ENCODE peak calls at places on chromosome 9, in nine cellular contexts. C is heart left ventricle, N is right lobe of liver, E is OCI-LY7, D is body of pancreas, W is GM10248, V is cardiac muscle cell, X is cardiac fibroblast, F is kidney epithelial cell. B is an unnamed sample.

GRCh38 chr9:90801175-90801506 is 478 bp upstream of the SYK start:
- DNase-seq in F (no peak), X (no peak), C (no peak), D (no peak), E (peak), V (no peak), W (no peak), N (no peak), B (no peak)

GRCh38 chr9:117768740-117769400 is 64.7 kb downstream of the TLR4 start:
- DNase-seq in E (no peak), V (no peak), N (no peak), F (no peak), X (no peak), W (no peak), C (no peak), D (no peak), B (no peak)

GRCh38 chr9:74771262-74771585 is 116.5 kb downstream of the TRPM6 start:
- DNase-seq in C (no peak), E (no peak), F (no peak), N (no peak), D (no peak), W (no peak), X (no peak), V (no peak), B (no peak)

GRCh38 chr9:132235894-132236661 is 74.2 kb downstream of the NTNG2 start:
- DNase-seq in X (peak), D (peak), F (no peak), V (peak), W (peak), C (peak), E (peak), N (peak), B (peak)

GRCh38 chr9:70131296-70131695 is 87.6 kb downstream of the MAMDC2 start:
- DNase-seq in X (no peak), E (no peak), V (no peak), F (no peak), C (no peak), N (no peak), W (no peak), D (no peak), B (no peak)

GRCh38 chr9:76717611-76718010 is 46.6 kb upstream of the PCA3 start:
- DNase-seq in N (no peak), F (no peak), X (peak), C (no peak), E (no peak), V (no peak), D (no peak), W (no peak), B (no peak)

GRCh38 chr9:82996931-82997330 is 66.0 kb downstream of the RASEF start:
- DNase-seq in V (no peak), N (no peak), D (no peak), C (no peak), W (no peak), F (no peak), E (no peak), X (no peak), B (no peak)

GRCh38 chr9:2337602-2338001 is 284.0 kb upstream of the VLDLR start:
- DNase-seq in D (no peak), N (no peak), C (peak), E (no peak), F (no peak), W (no peak), V (no peak), X (no peak), B (no peak)

GRCh38 chr9:20940447-20941176 is 90.8 kb downstream of the HACD4 start:
- DNase-seq in W (no peak), N (no peak), C (no peak), E (no peak), V (no peak), F (no peak), X (peak), D (no peak), B (no peak)

GRCh38 chr9:81417299-81417675 is 272.1 kb downstream of the TLE1 start:
- DNase-seq in V (no peak), N (no peak), C (no peak), W (no peak), D (no peak), E (no peak), X (no peak), F (no peak), B (no peak)

GRCh38 chr9:5278486-5278885 is 26.0 kb downstream of the RLN2 start:
- DNase-seq in E (peak), W (peak), F (no peak), D (no peak), N (no peak), C (no peak), X (no peak), V (no peak), B (no peak)

GRCh38 chr9:94056442-94056974 is 27.8 kb upstream of the PTPDC1 start:
- DNase-seq in N (no peak), D (peak), W (no peak), C (no peak), V (no peak), X (peak), E (no peak), F (no peak), B (no peak)

GRCh38 chr9:126114409-126114760 is 212.2 kb upstream of the MVB12B start:
- DNase-seq in V (no peak), X (no peak), W (no peak), E (no peak), N (no peak), F (no peak), D (no peak), C (no peak), B (no peak)

GRCh38 chr9:109963079-109963478 is 183.1 kb downstream of the PALM2AKAP2 start:
- DNase-seq in N (no peak), E (peak), V (no peak), F (no peak), C (no peak), W (no peak), X (no peak), D (no peak), B (no peak)

GRCh38 chr9:101326501-101326900 is 58.3 kb downstream of the BAAT start:
- DNase-seq in V (no peak), F (no peak), X (no peak), N (no peak), W (no peak), C (no peak), D (peak), E (no peak), B (no peak)

GRCh38 chr9:100428871-100429654 is 2.1 kb downstream of the MSANTD3 start:
- DNase-seq in F (peak), D (no peak), C (no peak), N (no peak), V (no peak), W (no peak), E (no peak), X (peak), B (no peak)

GRCh38 chr9:8600914-8601680 is 801.5 kb upstream of the DMAC1 start:
- DNase-seq in W (no peak), F (no peak), E (no peak), N (no peak), V (no peak), X (peak), C (no peak), D (no peak), B (no peak)

GRCh38 chr9:36503172-36504153 is 69.2 kb upstream of the MELK start:
- DNase-seq in D (no peak), E (no peak), N (no peak), F (no peak), V (no peak), W (no peak), X (no peak), C (no peak), B (no peak)

GRCh38 chr9:127166651-127167524 is 44.5 kb upstream of the ANGPTL2 start:
- DNase-seq in D (no peak), N (no peak), E (peak), W (peak), V (no peak), F (peak), C (no peak), X (peak), B (no peak)

GRCh38 chr9:109012876-109013677 is at the start of gene CTNNAL1:
- DNase-seq in N (peak), D (peak), V (peak), X (peak), C (peak), W (peak), F (peak), E (peak), B (peak)

GRCh38 chr9:120583958-120584369 is 4.0 kb upstream of the CDK5RAP2 start:
- DNase-seq in X (peak), F (peak), E (peak), C (peak), D (peak), V (no peak), N (no peak), W (peak), B (no peak)

GRCh38 chr9:123338710-123339665 is 17.0 kb upstream of the CRB2 start:
- DNase-seq in D (no peak), N (no peak), X (peak), F (no peak), E (peak), V (no peak), C (peak), W (peak), B (no peak)

GRCh38 chr9:92709240-92709639 is 39.3 kb upstream of the IPPK start:
- DNase-seq in E (no peak), C (no peak), N (no peak), W (no peak), D (no peak), F (no peak), X (no peak), V (no peak), B (no peak)

GRCh38 chr9:70412678-70413426 is 1.6 kb downstream of the KLF9 start:
- DNase-seq in V (peak), D (peak), N (peak), F (no peak), C (peak), X (peak), E (no peak), W (no peak), B (peak)

GRCh38 chr9:111481885-111482636 is 2.1 kb downstream of the ECPAS start:
- DNase-seq in X (peak), E (peak), N (no peak), V (no peak), D (no peak), F (no peak), W (no peak), C (no peak), B (no peak)

GRCh38 chr9:130635306-130635705 is 29.1 kb upstream of the PRDM12 start:
- DNase-seq in W (no peak), N (no peak), D (no peak), V (no peak), F (no peak), E (no peak), C (no peak), X (no peak), B (no peak)

GRCh38 chr9:109584205-109584604 is 86.1 kb upstream of the PTPN3 start:
- DNase-seq in N (no peak), C (no peak), X (no peak), F (no peak), W (no peak), D (no peak), E (no peak), V (no peak), B (no peak)

GRCh38 chr9:98570055-98570454 is 138.7 kb downstream of the GABBR2 start:
- DNase-seq in D (no peak), F (no peak), X (no peak), N (no peak), W (no peak), V (no peak), C (no peak), E (no peak), B (no peak)

GRCh38 chr9:78030553-78031270 is 899 bp downstream of the GNAQ start:
- DNase-seq in N (peak), V (peak), D (peak), X (peak), F (no peak), E (no peak), W (peak), C (peak), B (peak)

GRCh38 chr9:37187713-37188439 is 67.5 kb downstream of the ZCCHC7 start:
- DNase-seq in C (no peak), D (no peak), E (peak), V (no peak), N (no peak), W (peak), X (peak), F (no peak), B (no peak)

DNA sequence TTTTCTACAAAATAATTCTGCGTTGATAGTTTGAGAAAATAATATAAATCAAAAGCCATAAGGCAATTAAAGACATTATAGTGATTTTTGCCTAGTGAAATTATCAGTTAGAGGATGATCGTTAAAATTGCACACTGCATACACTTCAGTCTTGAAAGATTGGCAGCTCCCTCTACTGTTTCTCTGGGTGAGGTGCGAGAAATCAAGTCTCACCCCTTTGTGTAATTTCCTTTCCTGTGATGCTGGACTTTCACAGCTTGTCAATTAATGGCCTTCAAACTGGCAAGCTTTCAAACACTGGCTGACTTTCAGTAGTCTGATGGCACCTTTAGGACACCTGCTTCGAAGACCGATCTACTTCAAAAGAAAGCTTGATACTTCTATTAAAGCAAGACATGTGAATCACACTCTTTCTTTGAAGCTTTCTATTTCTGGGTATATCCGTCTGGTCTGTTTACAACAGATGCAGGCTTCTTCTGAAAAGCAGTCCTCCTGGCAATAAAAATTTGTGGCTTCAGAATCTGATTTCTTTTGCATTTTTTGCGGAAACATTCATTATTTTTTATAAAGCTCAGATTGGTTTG is 706.8 kb upstream of the PTPRD start:
- DNase-seq in W (no peak), F (no peak), V (peak), E (peak), D (peak), N (no peak), X (peak), C (no peak), B (peak)
- TF ChIP-seq CTCF in W (peak), F (peak), V (peak), E (peak), D (peak), N (peak), X (peak), C (peak), B (peak)

DNA sequence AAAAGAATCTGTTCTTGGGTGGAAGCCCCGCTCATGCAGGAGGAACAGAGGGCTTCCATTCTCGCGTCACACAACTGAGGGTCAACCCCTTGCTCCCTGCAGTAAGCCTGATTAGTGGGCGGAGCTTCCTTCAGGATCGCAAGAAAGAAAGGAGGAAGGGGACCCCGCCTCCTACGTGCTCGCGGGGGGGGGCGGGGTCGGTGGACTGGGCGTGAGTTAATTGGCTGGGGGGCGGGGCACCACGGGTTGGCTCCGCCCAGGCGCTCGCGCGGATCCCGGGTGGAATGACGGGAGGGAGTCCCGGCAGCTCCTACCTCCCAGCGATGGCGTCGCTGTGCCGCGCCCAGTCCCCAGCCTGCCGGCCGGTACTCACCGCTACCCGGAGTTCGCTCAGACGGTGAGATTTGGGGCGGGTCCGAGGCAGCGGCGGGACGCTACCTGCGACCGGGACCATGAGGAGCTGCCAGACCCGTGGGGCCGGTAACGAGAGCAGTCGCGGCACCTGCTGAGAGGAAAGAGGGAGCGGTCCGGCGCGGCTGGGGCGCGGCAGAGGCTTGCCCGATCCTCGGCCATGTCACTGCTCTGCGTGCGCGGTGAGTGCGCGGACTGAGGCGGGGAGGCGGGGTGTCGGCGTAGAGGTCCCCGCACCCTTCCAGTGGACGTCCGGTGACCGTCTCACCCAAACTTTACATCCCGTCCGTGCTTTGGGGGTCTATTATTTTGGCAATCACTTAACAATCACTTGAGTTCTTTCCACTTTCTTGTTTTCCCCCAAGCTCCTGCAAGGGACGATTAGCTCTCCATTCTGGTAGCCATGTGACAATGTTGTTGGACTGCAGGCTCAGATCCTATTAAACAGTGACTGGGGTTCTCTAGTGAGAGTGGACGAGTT is at the start of gene UNC13B:
- DNase-seq in X (peak), F (peak), W (peak), C (peak), E (peak), V (peak), N (peak), D (peak), B (peak)
- TF ChIP-seq CTCF in X (peak), F (peak), W (no peak), C (peak), E (no peak), V (peak), N (peak), D (peak), B (peak)

DNA sequence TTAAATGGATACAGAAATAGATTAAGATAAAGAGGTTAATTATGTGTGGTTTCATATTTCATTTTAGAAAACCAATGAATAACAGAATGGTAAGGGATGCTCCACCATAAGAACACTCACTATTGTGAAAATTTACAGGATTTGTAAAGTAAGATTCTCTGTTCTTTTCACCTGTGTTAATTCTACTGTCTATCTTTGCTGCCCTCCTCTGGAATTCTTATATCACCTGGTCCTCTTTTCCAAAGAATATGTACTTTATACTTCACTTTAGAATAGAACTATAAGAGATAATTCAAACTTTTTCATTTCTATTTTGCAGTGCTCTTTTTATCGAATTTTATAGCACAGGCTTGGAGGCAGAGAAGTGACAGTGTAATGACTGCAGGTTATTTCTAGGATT is 213.4 kb downstream of the LURAP1L start:
- DNase-seq in D (no peak), N (no peak), V (no peak), C (no peak), X (no peak), E (no peak), W (no peak), F (no peak), B (no peak)
- TF ChIP-seq CTCF in D (no peak), N (peak), V (no peak), C (no peak), X (no peak), E (no peak), W (no peak), F (no peak), B (no peak)

DNA sequence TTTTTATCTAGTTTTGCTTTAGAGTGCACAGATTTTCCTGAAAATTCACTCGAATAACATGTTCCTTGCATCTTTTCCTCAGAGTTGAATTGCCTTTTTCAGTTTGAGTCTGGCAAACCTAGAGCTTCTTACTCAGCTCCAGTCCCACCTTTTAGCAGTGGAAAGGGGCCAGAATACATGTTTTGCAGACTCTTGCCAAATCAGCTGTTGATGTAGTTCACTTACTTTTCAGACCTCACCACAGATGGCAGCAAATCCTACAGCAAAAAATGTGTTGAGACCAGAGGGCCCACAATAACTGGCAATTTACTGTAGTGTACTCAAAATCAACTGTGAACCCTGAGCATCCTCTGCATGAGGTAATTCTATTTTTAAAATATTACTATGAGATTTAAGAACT is 545.2 kb upstream of the ACO1 start:
- DNase-seq in N (no peak), V (no peak), C (no peak), D (no peak), X (no peak), W (no peak), F (no peak), E (no peak), B (no peak)
- TF ChIP-seq CTCF in N (no peak), V (no peak), C (no peak), D (no peak), X (no peak), W (no peak), F (peak), E (no peak), B (no peak)

DNA sequence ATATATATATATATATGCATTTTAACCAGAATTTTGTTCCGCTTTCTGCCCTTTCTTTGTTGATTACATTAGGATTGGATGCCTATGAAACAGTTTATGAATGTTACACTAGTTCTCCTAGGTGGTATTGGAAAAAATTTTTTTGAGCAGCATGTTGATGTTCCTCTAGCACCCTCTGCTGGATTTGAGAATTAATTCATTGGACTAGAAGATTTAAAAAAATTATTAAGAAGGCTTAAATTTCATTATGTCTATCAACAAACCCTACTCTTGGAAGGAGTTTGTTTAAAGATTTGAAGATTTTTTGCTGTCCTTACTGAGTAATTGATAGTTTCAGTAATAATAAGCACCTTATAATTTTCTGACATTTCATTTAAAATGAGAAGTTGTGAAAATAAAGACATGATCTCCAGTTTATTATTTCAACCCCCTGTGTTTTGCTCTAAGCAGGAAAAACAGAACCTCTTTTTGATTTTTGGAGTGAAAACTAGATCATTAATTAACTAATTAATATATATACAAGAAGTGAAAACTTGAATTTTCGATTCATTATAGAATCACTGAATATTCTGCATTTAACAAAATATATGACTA is 89.6 kb downstream of the CCDC171 start:
- DNase-seq in F (peak), C (no peak), E (peak), D (no peak), N (no peak), X (peak), V (peak), W (peak), B (no peak)
- TF ChIP-seq CTCF in F (peak), C (peak), E (peak), D (peak), N (peak), X (peak), V (peak), W (peak), B (peak)

GRCh38 chr9:88651682-88652633 is 117.0 kb downstream of the NXNL2 start:
- DNase-seq in E (no peak), N (peak), D (peak), V (no peak), F (peak), C (peak), X (peak), W (no peak), B (no peak)
- TF ChIP-seq CTCF in E (no peak), N (no peak), D (no peak), V (peak), F (no peak), C (peak), X (peak), W (no peak), B (no peak)

B was measured in glutamatergic neuron.